ENCODE peak calls at places on chromosomes 6 and 20, in eight cellular contexts. G, K, S, L, X, V, H and O are unnamed samples.
A peak's percentile ranks its signal among the peaks of the same experiment; 100 is the strongest.

GRCh38 chr6:168638497-168639072 is 197.6 kb downstream of the SMOC2 start:
- DNase-seq in G (no peak), K (no peak), S (no peak), L (no peak), X (no peak), V (no peak), H (no peak), O (no peak)

GRCh38 chr20:24318569-24319352 is 150.7 kb upstream of the SYNDIG1 start:
- DNase-seq in G (no peak), K (no peak), S (no peak), L (no peak), X (no peak), V (no peak), H (no peak), O (no peak)

GRCh38 chr20:44112889-44113641 is 73.9 kb downstream of the JPH2 start:
- DNase-seq in G (no peak), K (no peak), S (no peak), L (no peak), X (no peak), V (no peak), H (no peak), O (no peak)

GRCh38 chr6:162907876-162908481 is 180.2 kb downstream of the PACRG start:
- DNase-seq in G (no peak), K (peak; percentile 65), S (peak; percentile 42), L (no peak), X (no peak), V (no peak), H (peak; percentile 38), O (no peak)

GRCh38 chr6:97399208-97399607 is 116.2 kb upstream of the MMS22L start:
- DNase-seq in G (no peak), K (no peak), S (no peak), L (no peak), X (no peak), V (no peak), H (no peak), O (no peak)

GRCh38 chr6:159062965-159063364 is 18.2 kb upstream of the TAGAP start:
- DNase-seq in G (no peak), K (no peak), S (no peak), L (no peak), X (no peak), V (no peak), H (no peak), O (no peak)

GRCh38 chr6:26389349-26389799 is 6.5 kb downstream of the BTN2A2 start:
- DNase-seq in G (no peak), K (no peak), S (no peak), L (no peak), X (no peak), V (no peak), H (no peak), O (no peak)

GRCh38 chr6:71394001-71394432 is 105.4 kb downstream of the OGFRL1 start:
- DNase-seq in G (no peak), K (peak; percentile 50), S (no peak), L (no peak), X (no peak), V (no peak), H (no peak), O (no peak)

GRCh38 chr6:164749126-164749758 is 560.2 kb downstream of the C6orf118 start:
- DNase-seq in G (no peak), K (peak; percentile 40), S (peak; percentile 13), L (no peak), X (no peak), V (no peak), H (no peak), O (no peak)

GRCh38 chr6:146898069-146898887 is 299.5 kb downstream of the ADGB start:
- DNase-seq in G (no peak), K (no peak), S (no peak), L (no peak), X (no peak), V (no peak), H (no peak), O (no peak)

GRCh38 chr20:50332491-50332980 is 141.9 kb downstream of the CEBPB start:
- DNase-seq in G (no peak), K (no peak), S (no peak), L (no peak), X (no peak), V (no peak), H (no peak), O (no peak)

GRCh38 chr6:157599191-157599590 is 218.2 kb downstream of the ZDHHC14 start:
- DNase-seq in G (no peak), K (no peak), S (no peak), L (no peak), X (no peak), V (no peak), H (no peak), O (no peak)

GRCh38 chr6:15901141-15902115 is 227.5 kb upstream of the MYLIP start:
- DNase-seq in G (no peak), K (no peak), S (peak; percentile 40), L (peak; percentile 77), X (peak; percentile 59), V (no peak), H (peak; percentile 68), O (peak; percentile 76)

GRCh38 chr6:46098678-46099077 is 31.1 kb upstream of the ENPP4 start:
- DNase-seq in G (peak; percentile 86), K (peak; percentile 43), S (no peak), L (no peak), X (no peak), V (no peak), H (no peak), O (no peak)

GRCh38 chr20:19451591-19452295 is 239.3 kb downstream of the SLC24A3 start:
- DNase-seq in G (no peak), K (no peak), S (no peak), L (peak; percentile 15), X (no peak), V (no peak), H (peak; percentile 19), O (no peak)

GRCh38 chr20:35002426-35003210 is 47.0 kb downstream of the MYH7B start:
- DNase-seq in G (no peak), K (no peak), S (no peak), L (no peak), X (no peak), V (no peak), H (no peak), O (no peak)

GRCh38 chr6:150403458-150404245 is 34.8 kb downstream of the IYD start:
- DNase-seq in G (peak; percentile 52), K (peak; percentile 85), S (no peak), L (no peak), X (no peak), V (no peak), H (no peak), O (no peak)

GRCh38 chr6:73691512-73691911 is 4.5 kb upstream of the CD109 start:
- DNase-seq in G (no peak), K (peak; percentile 40), S (no peak), L (no peak), X (peak; percentile 26), V (no peak), H (no peak), O (no peak)

GRCh38 chr20:50425076-50425475 is 85.1 kb upstream of the PTPN1 start:
- DNase-seq in G (no peak), K (no peak), S (no peak), L (no peak), X (peak; percentile 15), V (no peak), H (no peak), O (no peak)

GRCh38 chr6:31472259-31472658 is 25.7 kb upstream of the MICB start:
- DNase-seq in G (no peak), K (no peak), S (no peak), L (no peak), X (no peak), V (no peak), H (no peak), O (no peak)

GRCh38 chr6:31473780-31474725 is 23.9 kb upstream of the MICB start:
- DNase-seq in G (peak; percentile 17), K (peak; percentile 85), S (peak; percentile 23), L (no peak), X (no peak), V (no peak), H (no peak), O (no peak)

GRCh38 chr6:31473244-31473643 is 24.7 kb upstream of the MICB start:
- DNase-seq in G (no peak), K (no peak), S (no peak), L (no peak), X (no peak), V (no peak), H (no peak), O (no peak)

GRCh38 chr6:31476515-31477139 is 21.3 kb upstream of the MICB start:
- DNase-seq in G (no peak), K (no peak), S (no peak), L (no peak), X (no peak), V (no peak), H (no peak), O (no peak)

GRCh38 chr6:31474871-31475286 is 23.1 kb upstream of the MICB start:
- DNase-seq in G (peak; percentile 43), K (no peak), S (no peak), L (no peak), X (peak; percentile 43), V (no peak), H (no peak), O (no peak)
- TF ChIP-seq CTCF in G (peak; percentile 78), K (peak; percentile 19), S (peak; percentile 34), L (peak; percentile 29), X (peak; percentile 46), V (peak; percentile 17), H (no peak), O (no peak)

DNA sequence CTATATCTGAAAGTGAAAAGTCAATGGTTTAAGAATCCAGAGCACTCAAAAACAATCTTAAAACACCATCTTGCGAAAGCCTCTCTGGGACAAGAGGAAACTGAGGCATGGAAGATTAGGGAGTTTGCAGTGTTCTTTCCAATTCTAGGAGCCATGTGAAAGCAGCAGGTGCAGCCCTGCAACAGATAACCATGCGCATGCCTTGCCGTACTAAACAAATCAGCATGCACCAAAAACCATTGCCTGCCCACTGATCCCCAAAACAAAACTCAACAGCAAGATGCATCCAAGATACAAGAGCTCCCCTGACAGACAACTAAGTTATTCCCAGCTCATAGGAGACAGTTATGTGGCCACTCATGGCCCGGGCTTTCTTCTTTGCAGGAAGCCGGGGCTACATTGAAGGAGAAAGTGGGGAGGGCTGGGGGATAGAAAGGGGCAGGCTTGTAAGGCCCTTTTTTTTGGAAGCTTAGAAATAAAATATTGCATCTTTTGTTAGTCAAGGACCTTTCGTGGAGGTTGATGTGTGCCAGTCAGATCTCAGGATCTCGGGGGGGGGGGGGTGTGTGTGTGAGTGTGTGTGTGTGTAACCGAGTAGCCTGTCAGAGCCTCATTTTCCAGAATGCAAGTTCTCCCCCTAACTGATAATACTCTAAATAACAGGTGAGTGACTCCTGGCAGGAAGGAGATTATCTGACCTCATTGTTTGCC is 178.4 kb downstream of the MBOAT1 start:
- DNase-seq in G (no peak), K (no peak), S (no peak), L (no peak), X (no peak), V (no peak), H (no peak), O (no peak)
- TF ChIP-seq CTCF in G (no peak), K (no peak), S (no peak), L (no peak), X (no peak), V (no peak), H (no peak), O (no peak)

GRCh38 chr6:89122625-89123024 is 4.8 kb upstream of the SRSF12 start:
- DNase-seq in G (peak; percentile 11), K (peak; percentile 54), S (peak; percentile 71), L (peak; percentile 64), X (no peak), V (no peak), H (peak; percentile 62), O (peak; percentile 48)
- TF ChIP-seq CTCF in G (peak; percentile 28), K (peak; percentile 71), S (peak; percentile 71), L (peak; percentile 38), X (peak; percentile 40), V (peak; percentile 47), H (peak; percentile 32), O (peak; percentile 57)

GRCh38 chr6:88105741-88106340 is 58.2 kb downstream of the SPACA1 start:
- DNase-seq in G (no peak), K (peak; percentile 7), S (no peak), L (no peak), X (no peak), V (no peak), H (no peak), O (no peak)
- TF ChIP-seq CTCF in G (no peak), K (no peak), S (no peak), L (no peak), X (no peak), V (no peak), H (no peak), O (no peak)